ENCODE peak calls at places on chromosome 14, in seven cellular contexts. One of them, this sample, is unnamed.
A peak's percentile ranks its signal among the peaks of the same experiment; 100 is the strongest.

GRCh38 chr14:50303744-50304471 is 8.1 kb downstream of the L2HGDH start:
- DNase-seq in K562: no peak
- DNase-seq in CD8-positive, alpha-beta T cell: no peak
- DNase-seq in dorsolateral prefrontal cortex: no peak
- DNase-seq in CD4-positive, CD25-positive, alpha-beta regulatory T cell: no peak
- DNase-seq in stomach: peak; percentile 73
- DNase-seq in lower lobe of right lung: peak; percentile 72
- DNase-seq in this sample: no peak

GRCh38 chr14:67187210-67187609 is 2.0 kb upstream of the GARIN2 start:
- DNase-seq in CD8-positive, alpha-beta T cell: no peak
- DNase-seq in lower lobe of right lung: no peak
- DNase-seq in CD4-positive, CD25-positive, alpha-beta regulatory T cell: no peak
- DNase-seq in stomach: no peak
- DNase-seq in dorsolateral prefrontal cortex: no peak
- DNase-seq in K562: no peak
- DNase-seq in this sample: no peak

GRCh38 chr14:80809663-80810062 is 131.9 kb downstream of the CEP128 start:
- DNase-seq in CD8-positive, alpha-beta T cell: no peak
- DNase-seq in K562: no peak
- DNase-seq in dorsolateral prefrontal cortex: no peak
- DNase-seq in CD4-positive, CD25-positive, alpha-beta regulatory T cell: no peak
- DNase-seq in stomach: no peak
- DNase-seq in lower lobe of right lung: no peak
- DNase-seq in this sample: no peak

GRCh38 chr14:99191663-99192621 is 80.1 kb downstream of the BCL11B start:
- DNase-seq in stomach: peak; percentile 71
- DNase-seq in dorsolateral prefrontal cortex: no peak
- DNase-seq in K562: no peak
- DNase-seq in CD4-positive, CD25-positive, alpha-beta regulatory T cell: peak; percentile 71
- DNase-seq in CD8-positive, alpha-beta T cell: peak; percentile 59
- DNase-seq in lower lobe of right lung: no peak
- DNase-seq in this sample: peak; percentile 36

GRCh38 chr14:99971929-99972747 is 93.1 kb upstream of the EVL start:
- DNase-seq in lower lobe of right lung: no peak
- DNase-seq in K562: peak; percentile 14
- DNase-seq in CD8-positive, alpha-beta T cell: peak; percentile 13
- DNase-seq in stomach: no peak
- DNase-seq in dorsolateral prefrontal cortex: no peak
- DNase-seq in CD4-positive, CD25-positive, alpha-beta regulatory T cell: peak; percentile 14
- DNase-seq in this sample: no peak

GRCh38 chr14:22428681-22429315 is 160.2 kb downstream of the DAD1 start:
- DNase-seq in CD4-positive, CD25-positive, alpha-beta regulatory T cell: no peak
- DNase-seq in K562: peak; percentile 12
- DNase-seq in dorsolateral prefrontal cortex: no peak
- DNase-seq in stomach: no peak
- DNase-seq in CD8-positive, alpha-beta T cell: no peak
- DNase-seq in lower lobe of right lung: no peak
- DNase-seq in this sample: no peak

GRCh38 chr14:102586420-102587119 is 5.9 kb upstream of the RCOR1 start:
- DNase-seq in dorsolateral prefrontal cortex: no peak
- DNase-seq in stomach: no peak
- DNase-seq in K562: no peak
- DNase-seq in CD8-positive, alpha-beta T cell: no peak
- DNase-seq in CD4-positive, CD25-positive, alpha-beta regulatory T cell: no peak
- DNase-seq in lower lobe of right lung: no peak
- DNase-seq in this sample: no peak

GRCh38 chr14:71117839-71118743 is 210.8 kb downstream of the PCNX1 start:
- DNase-seq in lower lobe of right lung: no peak
- DNase-seq in dorsolateral prefrontal cortex: no peak
- DNase-seq in stomach: no peak
- DNase-seq in CD4-positive, CD25-positive, alpha-beta regulatory T cell: no peak
- DNase-seq in K562: no peak
- DNase-seq in CD8-positive, alpha-beta T cell: no peak
- DNase-seq in this sample: peak; percentile 57

GRCh38 chr14:44211718-44212117 is 295.4 kb downstream of the FSCB start:
- DNase-seq in stomach: no peak
- DNase-seq in dorsolateral prefrontal cortex: no peak
- DNase-seq in K562: no peak
- DNase-seq in CD8-positive, alpha-beta T cell: no peak
- DNase-seq in lower lobe of right lung: no peak
- DNase-seq in CD4-positive, CD25-positive, alpha-beta regulatory T cell: no peak
- DNase-seq in this sample: no peak

GRCh38 chr14:104797112-104798044 is 1.8 kb upstream of the AKT1 start:
- DNase-seq in dorsolateral prefrontal cortex: no peak
- DNase-seq in CD4-positive, CD25-positive, alpha-beta regulatory T cell: no peak
- DNase-seq in CD8-positive, alpha-beta T cell: no peak
- DNase-seq in stomach: peak; percentile 61
- DNase-seq in K562: no peak
- DNase-seq in lower lobe of right lung: no peak
- DNase-seq in this sample: peak; percentile 51

GRCh38 chr14:105525861-105526780 is at the start of gene TMEM121:
- DNase-seq in CD4-positive, CD25-positive, alpha-beta regulatory T cell: no peak
- DNase-seq in dorsolateral prefrontal cortex: no peak
- DNase-seq in stomach: no peak
- DNase-seq in CD8-positive, alpha-beta T cell: peak; percentile 36
- DNase-seq in lower lobe of right lung: no peak
- DNase-seq in K562: peak; percentile 88
- DNase-seq in this sample: no peak

GRCh38 chr14:106308839-106309389 is 782.5 kb downstream of the TMEM121 start:
- DNase-seq in stomach: peak; percentile 46
- DNase-seq in CD8-positive, alpha-beta T cell: peak; percentile 73
- DNase-seq in dorsolateral prefrontal cortex: no peak
- DNase-seq in lower lobe of right lung: peak; percentile 67
- DNase-seq in K562: peak; percentile 59
- DNase-seq in CD4-positive, CD25-positive, alpha-beta regulatory T cell: peak; percentile 47
- DNase-seq in this sample: peak; percentile 49

GRCh38 chr14:85702937-85703336 is 173.0 kb downstream of the FLRT2 start:
- DNase-seq in dorsolateral prefrontal cortex: no peak
- DNase-seq in CD8-positive, alpha-beta T cell: no peak
- DNase-seq in CD4-positive, CD25-positive, alpha-beta regulatory T cell: no peak
- DNase-seq in K562: no peak
- DNase-seq in lower lobe of right lung: no peak
- DNase-seq in stomach: no peak
- DNase-seq in this sample: no peak

GRCh38 chr14:104647467-104648063 is 41.9 kb upstream of the INF2 start:
- DNase-seq in dorsolateral prefrontal cortex: no peak
- DNase-seq in K562: no peak
- DNase-seq in lower lobe of right lung: no peak
- DNase-seq in CD4-positive, CD25-positive, alpha-beta regulatory T cell: no peak
- DNase-seq in CD8-positive, alpha-beta T cell: no peak
- DNase-seq in stomach: no peak
- DNase-seq in this sample: no peak

GRCh38 chr14:56379956-56380355 is 199.6 kb upstream of the TMEM260 start:
- DNase-seq in lower lobe of right lung: no peak
- DNase-seq in CD8-positive, alpha-beta T cell: no peak
- DNase-seq in K562: no peak
- DNase-seq in dorsolateral prefrontal cortex: no peak
- DNase-seq in stomach: no peak
- DNase-seq in CD4-positive, CD25-positive, alpha-beta regulatory T cell: no peak
- DNase-seq in this sample: peak; percentile 19

DNA sequence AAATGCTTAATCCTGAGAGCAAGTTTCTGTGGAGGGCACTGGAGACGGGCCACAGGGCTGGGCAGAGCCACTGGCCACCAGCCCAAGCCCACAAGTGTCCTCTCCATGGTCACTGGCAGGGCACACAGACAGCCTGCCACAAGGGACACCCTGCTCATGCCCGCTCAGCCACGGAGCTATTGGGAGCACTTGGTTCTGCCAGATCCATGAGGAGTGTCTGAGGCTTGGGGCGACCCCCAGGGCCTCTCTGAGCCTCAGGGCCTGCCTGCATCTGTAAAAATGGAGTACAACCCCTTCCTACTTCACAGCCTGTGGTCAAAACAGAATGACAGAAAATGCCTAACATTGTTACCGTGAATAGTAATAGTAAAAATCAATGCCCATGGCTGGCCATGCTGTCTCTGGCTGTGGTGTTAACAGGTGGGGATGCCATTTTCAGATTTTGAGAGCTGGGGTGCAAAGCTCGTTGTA is 3.2 kb downstream of the PGF start:
- DNase-seq in CD8-positive, alpha-beta T cell: no peak
- DNase-seq in dorsolateral prefrontal cortex: no peak
- DNase-seq in CD4-positive, CD25-positive, alpha-beta regulatory T cell: no peak
- DNase-seq in K562: no peak
- DNase-seq in lower lobe of right lung: no peak
- DNase-seq in stomach: no peak
- DNase-seq in this sample: no peak
- H3K27ac ChIP-seq in CD8-positive, alpha-beta T cell: no peak overlapping the region
- H3K27ac ChIP-seq in dorsolateral prefrontal cortex: no peak overlapping the region
- H3K27ac ChIP-seq in CD4-positive, CD25-positive, alpha-beta regulatory T cell: no peak overlapping the region
- H3K27ac ChIP-seq in K562: no peak overlapping the region
- H3K27ac ChIP-seq in lower lobe of right lung: no peak overlapping the region
- H3K27ac ChIP-seq in stomach: no peak overlapping the region
- H3K27ac ChIP-seq in this sample: no peak overlapping the region

DNA sequence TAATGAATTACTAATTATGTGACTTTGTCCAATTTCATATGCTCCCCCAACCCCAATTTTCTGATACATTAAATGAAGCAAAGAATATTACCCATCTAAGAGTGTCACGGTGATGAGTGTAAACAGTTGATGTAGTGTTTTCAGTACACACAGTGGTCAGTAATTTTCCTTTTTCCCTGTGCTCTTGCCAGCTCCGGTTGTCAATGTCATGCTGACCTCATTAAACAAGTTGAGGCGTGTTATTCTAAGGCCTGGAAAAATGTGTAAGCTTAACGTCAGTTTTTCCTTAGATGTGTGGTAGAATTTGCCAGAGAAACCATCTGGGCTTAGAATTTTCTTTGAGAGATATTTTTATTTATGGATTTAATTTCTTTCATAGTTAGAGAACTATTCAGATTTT is 11.7 kb upstream of the SERPINA6 start:
- DNase-seq in lower lobe of right lung: no peak
- DNase-seq in K562: no peak
- DNase-seq in CD4-positive, CD25-positive, alpha-beta regulatory T cell: no peak
- DNase-seq in CD8-positive, alpha-beta T cell: no peak
- DNase-seq in dorsolateral prefrontal cortex: no peak
- DNase-seq in stomach: no peak
- DNase-seq in this sample: no peak
- H3K4me3 ChIP-seq in lower lobe of right lung: no peak overlapping the region
- H3K4me3 ChIP-seq in K562: no peak overlapping the region
- H3K4me3 ChIP-seq in CD4-positive, CD25-positive, alpha-beta regulatory T cell: no peak overlapping the region
- H3K4me3 ChIP-seq in CD8-positive, alpha-beta T cell: no peak overlapping the region
- H3K4me3 ChIP-seq in dorsolateral prefrontal cortex: no peak overlapping the region
- H3K4me3 ChIP-seq in stomach: no peak overlapping the region
- H3K4me3 ChIP-seq in this sample: no peak overlapping the region

GRCh38 chr14:58709949-58710348 is 72.2 kb downstream of the DACT1 start:
- DNase-seq in lower lobe of right lung: no peak
- DNase-seq in K562: no peak
- DNase-seq in CD8-positive, alpha-beta T cell: no peak
- DNase-seq in dorsolateral prefrontal cortex: no peak
- DNase-seq in CD4-positive, CD25-positive, alpha-beta regulatory T cell: no peak
- DNase-seq in stomach: no peak
- DNase-seq in this sample: no peak
- H3K27ac ChIP-seq in lower lobe of right lung: no peak overlapping the region
- H3K27ac ChIP-seq in K562: no peak overlapping the region
- H3K27ac ChIP-seq in CD8-positive, alpha-beta T cell: no peak overlapping the region
- H3K27ac ChIP-seq in dorsolateral prefrontal cortex: no peak overlapping the region
- H3K27ac ChIP-seq in CD4-positive, CD25-positive, alpha-beta regulatory T cell: no peak overlapping the region
- H3K27ac ChIP-seq in stomach: no peak overlapping the region
- H3K27ac ChIP-seq in this sample: no peak overlapping the region

GRCh38 chr14:94770815-94771190 is 890 bp upstream of the GSC start:
- DNase-seq in CD4-positive, CD25-positive, alpha-beta regulatory T cell: no peak
- DNase-seq in dorsolateral prefrontal cortex: no peak
- DNase-seq in stomach: no peak
- DNase-seq in CD8-positive, alpha-beta T cell: no peak
- DNase-seq in K562: no peak
- DNase-seq in lower lobe of right lung: no peak
- DNase-seq in this sample: no peak
- H3K4me3 ChIP-seq in CD4-positive, CD25-positive, alpha-beta regulatory T cell: no peak overlapping the region
- H3K4me3 ChIP-seq in dorsolateral prefrontal cortex: no peak overlapping the region
- H3K4me3 ChIP-seq in stomach: peak overlapping the region; percentile 59
- H3K4me3 ChIP-seq in CD8-positive, alpha-beta T cell: no peak overlapping the region
- H3K4me3 ChIP-seq in K562: no peak overlapping the region
- H3K4me3 ChIP-seq in lower lobe of right lung: no peak overlapping the region
- H3K4me3 ChIP-seq in this sample: no peak overlapping the region

DNA sequence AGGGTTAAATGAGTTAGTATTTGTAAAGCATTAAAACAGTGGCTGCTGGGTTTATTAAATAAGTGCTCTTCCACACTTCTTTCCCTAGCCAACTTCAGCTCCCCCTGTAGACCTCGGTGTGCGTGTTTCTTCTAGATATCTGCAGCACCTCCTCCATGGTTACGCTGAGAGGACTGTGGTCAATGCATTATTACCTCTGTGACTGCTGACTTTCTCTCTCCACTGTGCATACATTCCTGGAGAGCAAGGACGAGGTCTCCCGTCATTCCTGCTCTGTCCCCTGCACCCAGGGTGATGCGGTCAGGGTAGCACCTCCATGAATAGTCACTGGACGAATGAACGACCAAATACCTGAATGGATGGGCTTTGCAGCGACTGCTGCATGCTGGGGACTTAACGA is 44.6 kb downstream of the ZFP36L1 start:
- DNase-seq in stomach: no peak
- DNase-seq in K562: no peak
- DNase-seq in dorsolateral prefrontal cortex: no peak
- DNase-seq in CD8-positive, alpha-beta T cell: no peak
- DNase-seq in lower lobe of right lung: no peak
- DNase-seq in CD4-positive, CD25-positive, alpha-beta regulatory T cell: no peak
- DNase-seq in this sample: no peak
- H3K27ac ChIP-seq in stomach: no peak overlapping the region
- H3K27ac ChIP-seq in K562: no peak overlapping the region
- H3K27ac ChIP-seq in dorsolateral prefrontal cortex: no peak overlapping the region
- H3K27ac ChIP-seq in CD8-positive, alpha-beta T cell: no peak overlapping the region
- H3K27ac ChIP-seq in lower lobe of right lung: no peak overlapping the region
- H3K27ac ChIP-seq in CD4-positive, CD25-positive, alpha-beta regulatory T cell: no peak overlapping the region
- H3K27ac ChIP-seq in this sample: no peak overlapping the region

This sample was measured in colonic mucosa.